ENCODE peak calls at places on chromosomes 16 and 17, in four cellular contexts. H, W, E and A are unnamed samples.

GRCh38 chr17:32388613-32389459 is 38.9 kb downstream of the ZNF207 start:
- DNase-seq in H (no peak), W (no peak), E (no peak), A (no peak)

GRCh38 chr17:78121801-78122220 is 6.7 kb downstream of the TMC6 start:
- DNase-seq in H (no peak), W (no peak), E (no peak), A (no peak)

GRCh38 chr17:42337442-42337841 is 49.1 kb downstream of the STAT5A start:
- DNase-seq in H (no peak), W (no peak), E (no peak), A (no peak)

GRCh38 chr17:61157246-61157887 is 242.3 kb upstream of the TBX2 start:
- DNase-seq in H (peak; percentile 17), W (no peak), E (peak; percentile 56), A (no peak)

GRCh38 chr17:54426287-54426886 is 474.3 kb upstream of the TOM1L1 start:
- DNase-seq in H (peak; percentile 14), W (no peak), E (no peak), A (no peak)

GRCh38 chr17:45703348-45703747 is 80.8 kb upstream of the CRHR1 start:
- DNase-seq in H (no peak), W (no peak), E (no peak), A (no peak)

GRCh38 chr17:71055128-71055527 is 885.8 kb downstream of the KCNJ2 start:
- DNase-seq in H (no peak), W (no peak), E (no peak), A (no peak)

GRCh38 chr17:29582767-29583166 is 6.7 kb downstream of the GIT1 start:
- DNase-seq in H (no peak), W (no peak), E (no peak), A (no peak)

GRCh38 chr16:70685938-70686375 is at the start of gene MTSS2:
- DNase-seq in H (peak; percentile 72), W (peak; percentile 91), E (peak; percentile 55), A (peak; percentile 95)

GRCh38 chr16:49622421-49623402 is 233.2 kb downstream of the ZNF423 start:
- DNase-seq in H (no peak), W (no peak), E (no peak), A (peak; percentile 70)

GRCh38 chr17:2214047-2214717 is 89.4 kb downstream of the SMG6 start:
- DNase-seq in H (no peak), W (peak; percentile 42), E (peak; percentile 35), A (no peak)

GRCh38 chr17:64066709-64067108 is 46.3 kb upstream of the ICAM2 start:
- DNase-seq in H (no peak), W (no peak), E (no peak), A (no peak)

GRCh38 chr16:815861-816260 is 15.3 kb upstream of the GNG13 start:
- DNase-seq in H (no peak), W (no peak), E (no peak), A (no peak)

GRCh38 chr16:75733305-75734141 is 7.2 kb upstream of the CPHXL start:
- DNase-seq in H (no peak), W (peak; percentile 6), E (no peak), A (no peak)

GRCh38 chr17:33562792-33563191 is 269.7 kb upstream of the ASIC2 start:
- DNase-seq in H (no peak), W (no peak), E (no peak), A (no peak)